ENCODE peak calls at places on chromosomes 11 and 22, in ten cellular contexts. V is vagina; W is A549; U is Peyer's patch; K is breast epithelium; E is naive thymus-derived CD4-positive, alpha-beta T cell; R is Caco-2; G is right cardiac atrium; I is neuronal stem cell; F is RWPE2. P is an unnamed sample. For H3K4me1, the result is how much of the 10 kb centered on the place peaks cover.

GRCh38 chr22:33922268-33922667 is 2.0 kb upstream of the LARGE1 start:
- DNase-seq in V (no peak), W (no peak), U (peak), K (peak), E (no peak), R (no peak), G (peak), I (no peak), F (no peak), P (peak)

GRCh38 chr11:92628401-92629292 is 340.8 kb upstream of the MTNR1B start:
- DNase-seq in V (no peak), W (no peak), U (no peak), K (no peak), E (no peak), R (no peak), G (no peak), I (no peak), F (no peak), P (no peak)

GRCh38 chr11:69568809-69569097 is 72.2 kb upstream of the CCND1 start:
- DNase-seq in V (peak), W (no peak), U (no peak), K (no peak), E (no peak), R (no peak), G (no peak), I (no peak), F (no peak), P (no peak)

GRCh38 chr11:70804174-70804855 is 406.0 kb downstream of the CTTN start:
- DNase-seq in V (no peak), W (no peak), U (no peak), K (no peak), E (no peak), R (no peak), G (no peak), I (no peak), F (no peak), P (no peak)

GRCh38 chr11:122161191-122161590 is 45.2 kb upstream of the BLID start:
- DNase-seq in V (no peak), W (no peak), U (no peak), K (no peak), E (no peak), R (no peak), G (no peak), I (no peak), F (no peak), P (no peak)

GRCh38 chr22:20090730-20091240 is 10.7 kb downstream of the DGCR8 start:
- DNase-seq in V (no peak), W (no peak), U (no peak), K (no peak), E (no peak), R (no peak), G (no peak), I (no peak), F (no peak), P (peak)

GRCh38 chr11:102111787-102112653 is 1.8 kb downstream of the YAP1 start:
- DNase-seq in V (no peak), W (peak), U (no peak), K (no peak), E (no peak), R (no peak), G (no peak), I (no peak), F (peak), P (peak)

GRCh38 chr11:106305458-106305857 is 228.0 kb downstream of the AASDHPPT start:
- DNase-seq in V (no peak), W (no peak), U (no peak), K (no peak), E (no peak), R (no peak), G (no peak), I (no peak), F (no peak), P (no peak)

GRCh38 chr11:69249086-69249640 is 44.8 kb upstream of the MYEOV start:
- DNase-seq in V (no peak), W (no peak), U (no peak), K (no peak), E (no peak), R (peak), G (no peak), I (no peak), F (no peak), P (no peak)

GRCh38 chr11:29029452-29029851 is 921.3 kb downstream of the METTL15 start:
- DNase-seq in V (no peak), W (no peak), U (no peak), K (no peak), E (no peak), R (no peak), G (no peak), I (no peak), F (no peak), P (no peak)

GRCh38 chr11:68825603-68826002 is 16.1 kb downstream of the CPT1A start:
- DNase-seq in V (no peak), W (peak), U (peak), K (no peak), E (peak), R (peak), G (no peak), I (no peak), F (no peak), P (peak)

GRCh38 chr11:110972640-110973039 is 260.4 kb upstream of the ARHGAP20 start:
- DNase-seq in V (no peak), W (peak), U (no peak), K (no peak), E (no peak), R (no peak), G (no peak), I (no peak), F (no peak), P (no peak)

GRCh38 chr22:30947821-30948454 is 20.6 kb downstream of the MORC2 start:
- DNase-seq in V (no peak), W (peak), U (no peak), K (no peak), E (peak), R (no peak), G (no peak), I (peak), F (no peak), P (no peak)

GRCh38 chr11:65883786-65884715 is 4.2 kb downstream of the FIBP start:
- DNase-seq in V (no peak), W (no peak), U (no peak), K (no peak), E (peak), R (no peak), G (peak), I (no peak), F (no peak), P (peak)

GRCh38 chr11:105224859-105225258 is 85.3 kb upstream of the CARD18 start:
- DNase-seq in V (no peak), W (no peak), U (no peak), K (no peak), E (no peak), R (no peak), G (no peak), I (no peak), F (no peak), P (no peak)

GRCh38 chr22:42696331-42696967 is 24.2 kb downstream of the A4GALT start:
- DNase-seq in V (no peak), W (no peak), U (no peak), K (no peak), E (no peak), R (no peak), G (peak), I (no peak), F (no peak), P (peak)

GRCh38 chr11:17386331-17387084 is 2.0 kb downstream of the KCNJ11 start:
- DNase-seq in V (no peak), W (peak), U (peak), K (no peak), E (no peak), R (peak), G (peak), I (no peak), F (no peak), P (peak)

GRCh38 chr22:20011123-20011992 is 5.3 kb downstream of the ARVCF start:
- DNase-seq in V (no peak), W (no peak), U (no peak), K (no peak), E (no peak), R (no peak), G (peak), I (no peak), F (no peak), P (peak)

GRCh38 chr11:60914620-60915249 is 777 bp downstream of the TMEM109 start:
- DNase-seq in V (no peak), W (no peak), U (peak), K (no peak), E (peak), R (peak), G (no peak), I (no peak), F (no peak), P (peak)

GRCh38 chr11:128022761-128023160 is 564.6 kb downstream of the ETS1 start:
- DNase-seq in V (no peak), W (no peak), U (no peak), K (no peak), E (no peak), R (no peak), G (no peak), I (no peak), F (no peak), P (no peak)

GRCh38 chr11:122931510-122931909 is 49.0 kb downstream of the JHY start:
- DNase-seq in V (no peak), W (no peak), U (no peak), K (no peak), E (no peak), R (no peak), G (no peak), I (no peak), F (no peak), P (no peak)

GRCh38 chr22:41367039-41367679 is 14.6 kb upstream of the TEF start:
- DNase-seq in V (peak), W (peak), U (peak), K (peak), E (no peak), R (no peak), G (peak), I (no peak), F (peak), P (peak)

GRCh38 chr11:91305402-91305801 is 919.2 kb upstream of the FAT3 start:
- DNase-seq in V (no peak), W (no peak), U (no peak), K (no peak), E (no peak), R (no peak), G (no peak), I (no peak), F (no peak), P (no peak)

GRCh38 chr22:45428391-45429385 is 15.2 kb downstream of the RIBC2 start:
- DNase-seq in V (no peak), W (no peak), U (no peak), K (peak), E (no peak), R (peak), G (no peak), I (no peak), F (peak), P (no peak)

GRCh38 chr11:105618343-105618955 is 8.6 kb downstream of the GRIA4 start:
- DNase-seq in V (no peak), W (no peak), U (no peak), K (no peak), E (no peak), R (no peak), G (no peak), I (no peak), F (no peak), P (no peak)

GRCh38 chr11:47308050-47308823 is 38.3 kb downstream of the MADD start:
- DNase-seq in V (no peak), W (no peak), U (no peak), K (no peak), E (no peak), R (no peak), G (peak), I (peak), F (no peak), P (no peak)

GRCh38 chr11:76670475-76671235 is at the start of gene LRRC32:
- DNase-seq in V (no peak), W (no peak), U (peak), K (peak), E (no peak), R (no peak), G (peak), I (peak), F (peak), P (peak)

GRCh38 chr22:33300165-33300564 is 242.0 kb upstream of the SYN3 start:
- DNase-seq in V (no peak), W (no peak), U (no peak), K (no peak), E (no peak), R (no peak), G (no peak), I (no peak), F (no peak), P (no peak)

GRCh38 chr11:62336949-62337681 is at the start of gene ASRGL1:
- DNase-seq in V (no peak), W (peak), U (peak), K (peak), E (peak), R (peak), G (peak), I (peak), F (peak), P (peak)

GRCh38 chr11:66113132-66113856 is 43.2 kb downstream of the PACS1 start:
- DNase-seq in V (no peak), W (peak), U (no peak), K (no peak), E (no peak), R (no peak), G (no peak), I (no peak), F (no peak), P (no peak)

GRCh38 chr11:111565111-111565720 is 24.7 kb downstream of the LAYN start:
- DNase-seq in V (no peak), W (peak), U (peak), K (peak), E (peak), R (peak), G (peak), I (peak), F (no peak), P (peak)

GRCh38 chr22:33076368-33076767 is 18.2 kb upstream of the SYN3 start:
- DNase-seq in V (no peak), W (no peak), U (no peak), K (no peak), E (no peak), R (no peak), G (no peak), I (peak), F (no peak), P (no peak)

GRCh38 chr22:19554834-19555404 is 30.7 kb upstream of the CLDN5 start:
- DNase-seq in V (no peak), W (peak), U (no peak), K (peak), E (no peak), R (peak), G (no peak), I (peak), F (no peak), P (no peak)

GRCh38 chr11:100930185-100930778 is 199.3 kb downstream of the PGR start:
- DNase-seq in V (no peak), W (peak), U (no peak), K (no peak), E (no peak), R (no peak), G (no peak), I (peak), F (no peak), P (no peak)

GRCh38 chr11:122439911-122440782 is 215.4 kb upstream of the UBASH3B start:
- DNase-seq in V (no peak), W (peak), U (no peak), K (no peak), E (no peak), R (peak), G (peak), I (peak), F (no peak), P (no peak)

GRCh38 chr22:38295863-38296262 is 21.4 kb downstream of the CSNK1E start:
- DNase-seq in V (no peak), W (no peak), U (no peak), K (no peak), E (no peak), R (no peak), G (no peak), I (no peak), F (no peak), P (no peak)

GRCh38 chr11:81887671-81888070 is 846.0 kb downstream of the FAM181B start:
- DNase-seq in V (no peak), W (no peak), U (no peak), K (no peak), E (no peak), R (no peak), G (no peak), I (no peak), F (no peak), P (no peak)

GRCh38 chr11:81888391-81888790 is 845.3 kb downstream of the FAM181B start:
- DNase-seq in V (no peak), W (no peak), U (no peak), K (no peak), E (no peak), R (no peak), G (no peak), I (no peak), F (no peak), P (no peak)

DNA sequence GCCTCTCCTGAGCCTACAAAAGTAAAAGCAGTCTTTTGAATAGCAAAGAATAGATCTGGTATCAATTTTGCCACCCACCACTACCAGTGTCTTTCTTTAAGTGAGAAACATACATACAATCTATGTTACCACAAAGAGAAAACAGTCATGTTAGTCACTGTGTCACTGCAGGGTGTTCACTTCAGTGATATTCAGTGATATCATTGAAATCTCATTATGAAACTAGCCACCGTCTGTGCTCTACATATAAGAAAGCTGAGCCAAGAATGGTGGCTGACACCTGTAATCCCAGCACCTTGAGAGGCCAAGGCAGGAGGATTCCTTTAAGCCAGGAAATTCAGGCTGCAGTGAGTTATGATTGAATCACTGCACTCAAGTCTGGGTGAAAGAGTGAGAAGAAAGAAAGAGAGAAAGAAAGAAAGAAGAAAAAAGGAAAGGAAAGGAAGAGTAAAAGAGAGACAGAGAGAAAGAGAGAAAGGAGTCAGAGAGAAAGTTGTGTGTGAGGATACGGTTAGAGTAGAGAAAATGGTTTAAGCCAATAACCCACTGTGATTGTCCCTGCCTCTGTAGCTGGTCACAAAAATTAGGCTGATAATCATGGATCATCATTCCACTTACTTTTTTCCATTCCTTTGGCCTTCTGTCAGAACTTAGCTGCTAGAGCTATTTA is 847.1 kb downstream of the FAM181B start:
- DNase-seq in V (no peak), W (no peak), U (no peak), K (no peak), E (no peak), R (no peak), G (no peak), I (no peak), F (no peak), P (no peak)
- H3K4me3 ChIP-seq in V (no peak), W (no peak), U (no peak), K (no peak), E (no peak), R (no peak), G (no peak), I (no peak), F (no peak), P (no peak)

GRCh38 chr11:18752502-18752901 is 26.5 kb upstream of the IGSF22 start:
- DNase-seq in V (no peak), W (no peak), U (no peak), K (no peak), E (no peak), R (no peak), G (no peak), I (no peak), F (no peak), P (no peak)

GRCh38 chr11:18754308-18754707 is 28.3 kb upstream of the IGSF22 start:
- DNase-seq in V (no peak), W (peak), U (no peak), K (no peak), E (no peak), R (no peak), G (no peak), I (no peak), F (no peak), P (no peak)

GRCh38 chr11:18748766-18749375 is 22.9 kb upstream of the IGSF22 start:
- DNase-seq in V (no peak), W (no peak), U (no peak), K (no peak), E (no peak), R (no peak), G (no peak), I (no peak), F (no peak), P (no peak)

GRCh38 chr11:18750944-18751343 is 25.0 kb upstream of the IGSF22 start:
- DNase-seq in V (no peak), W (no peak), U (no peak), K (no peak), E (no peak), R (no peak), G (no peak), I (no peak), F (no peak), P (no peak)

GRCh38 chr11:18749681-18750319 is 23.8 kb upstream of the IGSF22 start:
- DNase-seq in V (no peak), W (peak), U (no peak), K (peak), E (no peak), R (no peak), G (no peak), I (no peak), F (no peak), P (no peak)
- H3K4me1 ChIP-seq in V (under half), W (under half), U (under half), K (under half), E (under half), R (under half), G (under half), I (under half), F (under half), P (under half)

GRCh38 chr11:31798057-31799035 is 12.8 kb downstream of the PAX6 start:
- DNase-seq in V (peak), W (no peak), U (no peak), K (peak), E (no peak), R (no peak), G (peak), I (no peak), F (no peak), P (no peak)
- H3K4me3 ChIP-seq in V (no peak), W (no peak), U (no peak), K (no peak), E (no peak), R (no peak), G (peak), I (no peak), F (no peak), P (no peak)

DNA sequence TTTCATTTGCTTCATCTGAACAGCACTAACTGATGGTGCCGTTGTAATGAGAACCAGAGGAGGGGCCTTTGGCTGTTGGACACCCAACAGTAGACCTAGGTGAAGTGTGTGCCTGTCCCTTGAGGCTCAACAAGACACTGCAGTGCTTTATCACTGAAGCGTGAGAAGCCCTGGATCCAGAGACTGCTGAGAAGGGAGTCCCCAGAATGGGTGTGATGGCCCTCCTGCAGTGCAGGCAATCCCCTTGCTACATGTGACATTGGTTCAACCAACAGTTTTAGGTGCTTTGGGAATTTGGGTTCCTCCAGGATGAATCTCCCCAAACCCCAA is 125.6 kb downstream of the BRD1 start:
- DNase-seq in V (no peak), W (no peak), U (no peak), K (no peak), E (no peak), R (no peak), G (no peak), I (no peak), F (no peak), P (no peak)
- H3K4me1 ChIP-seq in V (under half), W (under half), U (under half), K (under half), E (under half), R (under half), G (under half), I (under half), F (under half), P (under half)

DNA sequence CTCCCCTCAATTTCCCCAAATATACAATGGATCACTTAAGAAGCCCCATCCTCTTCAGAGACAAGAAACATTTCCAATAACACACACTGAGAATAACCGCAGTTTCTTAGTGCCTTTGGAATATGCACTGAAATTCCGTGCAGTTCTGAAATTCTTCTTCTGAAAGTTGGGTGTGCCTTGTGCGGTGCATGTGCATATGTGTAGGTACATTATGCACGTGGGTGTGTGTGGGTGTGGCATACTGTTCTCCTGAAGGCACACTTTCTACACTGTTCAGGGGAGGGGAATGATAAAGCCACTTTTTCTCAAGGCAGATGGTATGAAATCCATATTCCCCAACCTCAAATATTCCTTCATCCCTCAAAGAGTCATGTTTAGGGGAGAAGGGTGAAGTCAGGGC is 1.7 kb downstream of the EXPH5 start:
- DNase-seq in V (no peak), W (no peak), U (no peak), K (no peak), E (no peak), R (no peak), G (no peak), I (no peak), F (no peak), P (no peak)
- H3K4me3 ChIP-seq in V (no peak), W (no peak), U (no peak), K (no peak), E (no peak), R (peak), G (no peak), I (no peak), F (no peak), P (no peak)